ENCODE peak calls at places on chromosomes 3 and 15, in four cellular contexts. D is psoas muscle, T is astrocyte of the spinal cord, V is left ventricle myocardium inferior. R is an unnamed sample.

GRCh38 chr15:84799511-84800187 is 17.5 kb upstream of the ALPK3 start:
- DNase-seq in T (no peak), D (no peak), V (no peak), R (no peak)

GRCh38 chr3:25678581-25678980 is 13.9 kb upstream of the TOP2B start:
- DNase-seq in D (no peak), T (peak), V (no peak), R (no peak)

GRCh38 chr15:59993041-59993750 is 10.9 kb upstream of the FOXB1 start:
- DNase-seq in V (no peak), D (no peak), T (no peak), R (no peak)

GRCh38 chr3:141498592-141499223 is 11.9 kb downstream of the RASA2 start:
- DNase-seq in T (no peak), V (no peak), D (no peak), R (no peak)

GRCh38 chr3:46369675-46370132 is 1.0 kb upstream of the CCR5 start:
- DNase-seq in V (no peak), T (no peak), D (no peak), R (no peak)

GRCh38 chr3:169348981-169349942 is 314.2 kb downstream of the MECOM start:
- DNase-seq in V (no peak), T (peak), D (no peak), R (no peak)

GRCh38 chr3:110576962-110577361 is 494.7 kb upstream of the NECTIN3 start:
- DNase-seq in V (no peak), D (no peak), T (peak), R (peak)

GRCh38 chr3:123419850-123420292 is 29.0 kb downstream of the ADCY5 start:
- DNase-seq in T (no peak), D (no peak), V (peak), R (no peak)

GRCh38 chr3:171157286-171157685 is 130.8 kb upstream of the SLC2A2 start:
- DNase-seq in D (peak), T (no peak), V (peak), R (no peak)

GRCh38 chr3:95626107-95626506 is 1188.3 kb upstream of the EPHA6 start:
- DNase-seq in D (no peak), V (no peak), T (no peak), R (no peak)

GRCh38 chr15:37093480-37094410 is 6.6 kb downstream of the MEIS2 start:
- DNase-seq in D (no peak), T (peak), V (no peak), R (no peak)

GRCh38 chr3:71983694-71984093 is 198.7 kb upstream of the PROK2 start:
- DNase-seq in V (no peak), T (no peak), D (no peak), R (no peak)

GRCh38 chr15:73754461-73754860 is 1.3 kb upstream of the INSYN1 start:
- DNase-seq in V (no peak), T (no peak), D (no peak), R (no peak)

GRCh38 chr3:143974181-143974876 is 2.7 kb downstream of the DIPK2A start:
- DNase-seq in V (no peak), T (peak), D (no peak), R (no peak)

GRCh38 chr3:10317311-10317960 is 3.5 kb downstream of the SEC13 start:
- DNase-seq in T (no peak), V (no peak), D (no peak), R (no peak)

GRCh38 chr15:67023517-67024321 is 41.7 kb upstream of the SMAD3 start:
- DNase-seq in T (no peak), D (no peak), V (no peak), R (no peak)

GRCh38 chr3:194330579-194330978 is 20.5 kb downstream of the CPN2 start:
- DNase-seq in V (peak), D (no peak), T (no peak), R (no peak)

GRCh38 chr3:129623447-129624118 is 17.1 kb upstream of the PLXND1 start:
- DNase-seq in D (peak), V (peak), T (peak), R (no peak)

GRCh38 chr15:101615986-101616848 is 36.0 kb downstream of the TM2D3 start:
- DNase-seq in D (peak), V (peak), T (peak), R (peak)

GRCh38 chr3:122245513-122246174 is 62.2 kb downstream of the CASR start:
- DNase-seq in D (no peak), V (no peak), T (peak), R (peak)

GRCh38 chr3:41898631-41899030 is 63.3 kb downstream of the ULK4 start:
- DNase-seq in D (no peak), T (no peak), V (no peak), R (no peak)

GRCh38 chr3:41888368-41889076 is 73.4 kb downstream of the ULK4 start:
- DNase-seq in V (no peak), D (no peak), T (no peak), R (no peak)

DNA sequence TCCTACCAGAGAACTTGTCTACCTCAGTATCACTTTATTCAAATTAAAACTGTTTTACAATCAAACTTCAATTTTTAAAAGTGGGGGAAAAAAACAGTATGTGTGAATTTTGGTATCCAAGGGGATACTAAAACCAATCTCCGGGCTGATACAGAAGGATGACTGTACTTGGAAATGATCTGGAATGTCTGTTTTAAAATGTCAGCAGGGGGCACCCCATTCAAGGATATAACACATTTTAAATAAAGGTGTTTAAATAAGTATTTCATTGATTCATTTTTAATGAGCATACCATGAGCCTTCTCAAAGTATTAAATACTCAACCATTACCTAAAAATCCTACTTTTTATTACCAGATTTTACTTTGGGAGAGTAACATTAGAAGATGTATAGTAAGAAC is 67.9 kb downstream of the ULK4 start:
- DNase-seq in T (peak), D (no peak), V (no peak), R (peak)
- TF ChIP-seq CTCF in T (peak), D (peak), V (peak), R (peak)

GRCh38 chr3:21738283-21738682 is 12.7 kb downstream of the ZNF385D start:
- DNase-seq in V (no peak), T (no peak), D (no peak), R (no peak)

GRCh38 chr3:21734746-21735145 is 16.3 kb downstream of the ZNF385D start:
- DNase-seq in D (no peak), T (no peak), V (no peak), R (no peak)

DNA sequence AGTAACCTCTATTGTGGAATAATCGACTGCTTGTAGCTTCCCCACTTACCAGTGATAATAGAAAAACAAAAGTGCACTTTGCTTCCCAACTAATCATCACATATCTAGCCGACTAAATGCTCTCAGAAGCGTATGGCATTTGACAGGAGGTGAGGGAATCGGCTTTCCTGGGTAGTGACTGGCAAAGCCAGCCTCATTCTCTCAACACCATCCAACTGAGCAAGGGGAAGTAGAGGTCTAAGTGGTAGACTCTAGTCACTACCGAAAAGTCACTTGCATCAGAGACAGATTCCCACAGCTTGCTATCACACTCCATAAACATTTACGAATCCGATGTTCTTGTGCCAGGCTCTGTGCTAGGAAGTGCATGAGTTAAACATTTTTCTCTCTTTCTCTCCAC is 12.1 kb downstream of the ZNF385D start:
- DNase-seq in T (no peak), V (no peak), D (no peak), R (no peak)
- H3K4me3 ChIP-seq in T (no peak), V (no peak), D (no peak), R (no peak)

GRCh38 chr3:62203152-62203551 is 170.2 kb downstream of the FEZF2 start:
- DNase-seq in V (no peak), D (no peak), T (no peak), R (no peak)

GRCh38 chr3:62199126-62199525 is 174.2 kb downstream of the FEZF2 start:
- DNase-seq in T (no peak), D (no peak), V (no peak), R (no peak)

GRCh38 chr3:62197613-62198012 is 175.7 kb downstream of the FEZF2 start:
- DNase-seq in T (no peak), D (no peak), V (no peak), R (no peak)

GRCh38 chr3:62203561-62203960 is 169.8 kb downstream of the FEZF2 start:
- DNase-seq in V (no peak), T (no peak), D (no peak), R (no peak)

DNA sequence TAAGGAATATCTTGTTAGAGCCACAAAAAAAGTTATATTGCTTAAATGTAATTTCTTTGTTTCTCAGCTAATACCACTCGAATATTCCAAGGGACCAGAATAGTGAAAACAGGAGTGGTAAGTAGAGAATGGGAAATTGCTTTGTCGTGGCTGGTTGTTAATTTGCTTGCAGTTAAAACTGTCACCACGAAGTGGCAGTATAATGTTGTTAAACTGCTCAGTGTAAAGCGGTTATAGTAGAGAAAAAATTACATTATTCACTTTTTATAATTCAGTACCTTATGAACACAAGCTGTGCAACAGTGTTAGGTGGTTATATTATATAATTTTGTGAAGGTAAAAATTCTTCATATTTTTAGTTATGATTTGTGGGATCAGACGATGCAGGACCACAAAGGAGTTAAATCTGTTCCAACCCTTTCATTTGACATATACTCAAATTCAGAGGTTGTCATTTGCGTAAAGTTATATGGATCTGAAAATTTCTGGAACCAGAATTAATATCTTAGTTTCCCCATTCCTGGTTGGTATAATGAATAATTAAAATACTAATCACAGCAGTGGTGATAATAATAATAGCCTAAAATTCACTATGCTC is 171.8 kb downstream of the FEZF2 start:
- DNase-seq in T (peak), V (no peak), D (no peak), R (peak)
- TF ChIP-seq CTCF in T (peak), V (peak), D (peak), R (peak)

GRCh38 chr3:176946169-176946568 is 251.1 kb downstream of the TBL1XR1 start:
- DNase-seq in V (no peak), D (no peak), T (no peak), R (no peak)

GRCh38 chr3:176950743-176951142 is 246.5 kb downstream of the TBL1XR1 start:
- DNase-seq in V (no peak), T (peak), D (no peak), R (peak)

GRCh38 chr3:176951144-176951543 is 246.1 kb downstream of the TBL1XR1 start:
- DNase-seq in V (peak), D (peak), T (no peak), R (no peak)

GRCh38 chr3:176951586-176952292 is 245.5 kb downstream of the TBL1XR1 start:
- DNase-seq in T (no peak), D (no peak), V (no peak), R (peak)

GRCh38 chr3:176948123-176948522 is 249.2 kb downstream of the TBL1XR1 start:
- DNase-seq in D (no peak), V (no peak), T (no peak), R (no peak)
- H3K4me3 ChIP-seq in D (no peak), V (no peak), T (no peak), R (no peak)

GRCh38 chr3:100957407-100958100 is 35.7 kb downstream of the ABI3BP start:
- DNase-seq in T (no peak), V (no peak), D (no peak), R (peak)

GRCh38 chr3:100956276-100956675 is 36.9 kb downstream of the ABI3BP start:
- DNase-seq in T (no peak), D (no peak), V (no peak), R (no peak)

GRCh38 chr3:100954990-100955389 is 38.2 kb downstream of the ABI3BP start:
- DNase-seq in D (peak), V (peak), T (peak), R (peak)

GRCh38 chr3:100954199-100954935 is 38.9 kb downstream of the ABI3BP start:
- DNase-seq in D (no peak), V (no peak), T (no peak), R (no peak)

GRCh38 chr3:100953103-100953502 is 40.1 kb downstream of the ABI3BP start:
- DNase-seq in V (no peak), D (no peak), T (no peak), R (no peak)
- TF ChIP-seq CTCF in V (no peak), D (no peak), T (no peak), R (no peak)

DNA sequence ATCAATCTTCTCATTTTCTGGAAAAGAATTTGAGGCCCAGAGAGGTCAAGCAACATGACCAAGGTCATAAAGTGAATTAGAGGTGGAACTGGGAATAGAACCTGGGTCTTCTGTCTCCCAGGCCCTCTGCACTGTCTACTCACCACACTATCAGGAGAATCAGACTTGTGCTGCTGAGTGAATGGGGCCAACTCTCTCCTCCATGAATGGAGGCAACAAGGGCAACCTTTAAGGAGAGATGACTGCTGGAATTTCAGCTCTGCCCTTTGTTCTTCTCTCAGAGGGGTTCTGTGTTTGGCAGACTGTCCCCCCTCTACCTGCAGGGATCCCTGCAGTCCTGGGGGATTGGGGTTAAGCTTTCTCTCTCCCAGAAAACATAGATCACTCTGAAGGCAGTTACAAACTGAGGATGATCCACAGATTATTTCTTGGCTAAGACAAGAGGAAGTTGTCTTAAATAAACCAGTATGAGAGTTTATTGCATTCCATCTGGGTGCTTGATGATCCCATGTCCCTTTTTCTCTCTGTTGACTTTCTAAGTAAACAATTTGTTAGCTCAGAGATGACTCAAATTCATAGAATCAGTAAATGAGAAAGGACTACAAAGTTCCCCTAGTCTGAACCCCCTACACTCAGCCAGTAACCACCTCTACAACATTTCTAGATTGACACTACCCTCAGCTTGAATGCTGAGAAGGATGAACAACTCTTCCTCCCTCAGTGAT is 99.0 kb upstream of the LIPC start:
- DNase-seq in D (no peak), V (no peak), T (peak), R (peak)
- H3K4me3 ChIP-seq in D (peak), V (no peak), T (no peak), R (no peak)

DNA sequence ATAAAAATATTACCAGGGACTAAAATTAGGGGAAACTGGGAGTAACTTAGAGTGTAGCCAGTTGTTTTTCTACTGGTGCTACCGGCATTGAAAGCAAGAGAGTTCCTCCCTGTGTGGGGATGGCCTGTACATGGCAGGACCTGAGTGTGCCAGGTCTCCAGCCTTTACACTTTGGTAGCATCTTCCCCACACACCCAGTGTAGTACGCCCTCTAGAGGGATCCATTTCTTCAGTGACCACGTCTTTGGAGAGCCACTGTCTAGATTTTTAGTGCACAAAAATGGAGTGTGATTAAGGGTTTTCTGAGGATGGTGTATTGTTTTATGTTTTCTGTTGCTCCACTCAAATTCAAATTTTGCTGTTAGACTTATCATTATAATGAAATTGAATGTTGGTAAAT is 507.0 kb upstream of the TPRG1 start:
- DNase-seq in T (no peak), V (no peak), D (no peak), R (no peak)
- TF ChIP-seq CTCF in T (peak), V (peak), D (peak), R (peak)

GRCh38 chr15:70892002-70892911 is at the start of the genes LRRC49 and THAP10:
- DNase-seq in V (peak), D (peak), T (peak), R (peak)

GRCh38 chr15:70892912-70893560 is 410 bp downstream of the LRRC49 start:
- DNase-seq in D (no peak), T (peak), V (no peak), R (peak)
- H3K4me3 ChIP-seq in D (peak), T (peak), V (peak), R (peak)

R was measured in brain microvascular endothelial cell.